ENCODE peak calls at places on chromosomes 13 and 19, in eight cellular contexts. A, R, Q, X, W, J, F and E are unnamed samples.
A peak's percentile ranks its signal among the peaks of the same experiment; 100 is the strongest.

GRCh38 chr19:38707512-38708114 is 36.7 kb downstream of the CAPN12 start:
- DNase-seq in A (peak; percentile 94), R (no peak), Q (no peak), X (peak; percentile 87), W (no peak), J (no peak), F (no peak), E (no peak)

GRCh38 chr19:52307275-52307674 is 10.3 kb downstream of the ZNF480 start:
- DNase-seq in A (no peak), R (no peak), Q (no peak), X (no peak), W (peak; percentile 7), J (peak; percentile 28), F (no peak), E (no peak)

GRCh38 chr13:114063545-114064515 is 68.6 kb downstream of the RASA3 start:
- DNase-seq in A (peak; percentile 68), R (peak; percentile 82), Q (no peak), X (no peak), W (no peak), J (peak; percentile 62), F (no peak), E (peak; percentile 93)

GRCh38 chr13:66780814-66781213 is 449.3 kb downstream of the PCDH9 start:
- DNase-seq in A (no peak), R (no peak), Q (no peak), X (no peak), W (no peak), J (no peak), F (no peak), E (no peak)

GRCh38 chr19:9848060-9848459 is 12.9 kb downstream of the PIN1 start:
- DNase-seq in A (no peak), R (no peak), Q (no peak), X (no peak), W (no peak), J (no peak), F (no peak), E (no peak)

GRCh38 chr13:21011378-21011777 is 50.0 kb downstream of the LATS2 start:
- DNase-seq in A (no peak), R (no peak), Q (no peak), X (no peak), W (no peak), J (no peak), F (no peak), E (no peak)

GRCh38 chr13:44912617-44913016 is 76.7 kb downstream of the NUFIP1 start:
- DNase-seq in A (no peak), R (no peak), Q (no peak), X (no peak), W (no peak), J (no peak), F (no peak), E (no peak)

GRCh38 chr13:112910616-112911280 is 58.3 kb upstream of the MCF2L start:
- DNase-seq in A (no peak), R (no peak), Q (no peak), X (peak; percentile 43), W (no peak), J (no peak), F (no peak), E (no peak)

GRCh38 chr19:2970201-2970838 is 7.0 kb upstream of the TLE6 start:
- DNase-seq in A (no peak), R (no peak), Q (no peak), X (no peak), W (no peak), J (no peak), F (no peak), E (no peak)

GRCh38 chr13:51764184-51765141 is 39.5 kb downstream of the DHRS12 start:
- DNase-seq in A (peak; percentile 56), R (peak; percentile 91), Q (no peak), X (no peak), W (no peak), J (no peak), F (no peak), E (peak; percentile 91)

GRCh38 chr19:6667114-6667627 is 2.8 kb downstream of the TNFSF14 start:
- DNase-seq in A (no peak), R (no peak), Q (no peak), X (no peak), W (no peak), J (peak; percentile 65), F (no peak), E (no peak)

GRCh38 chr13:34847751-34848150 is 94.3 kb upstream of the NBEA start:
- DNase-seq in A (no peak), R (no peak), Q (no peak), X (no peak), W (no peak), J (no peak), F (no peak), E (no peak)

GRCh38 chr13:65638572-65639168 is 1591.5 kb downstream of the PCDH9 start:
- DNase-seq in A (no peak), R (no peak), Q (peak; percentile 22), X (no peak), W (peak; percentile 35), J (no peak), F (no peak), E (no peak)

GRCh38 chr19:15394426-15394825 is 14.8 kb upstream of the AKAP8 start:
- DNase-seq in A (no peak), R (no peak), Q (no peak), X (no peak), W (no peak), J (no peak), F (no peak), E (no peak)

GRCh38 chr19:15298847-15299567 is 33.3 kb downstream of the BRD4 start:
- DNase-seq in A (no peak), R (no peak), Q (no peak), X (no peak), W (no peak), J (no peak), F (no peak), E (no peak)

GRCh38 chr19:39347332-39348227 is 5.4 kb downstream of the SAMD4B start:
- DNase-seq in A (no peak), R (no peak), Q (no peak), X (no peak), W (no peak), J (no peak), F (no peak), E (no peak)

GRCh38 chr13:91719033-91719432 is 320.6 kb downstream of the GPC5 start:
- DNase-seq in A (no peak), R (no peak), Q (no peak), X (no peak), W (no peak), J (no peak), F (no peak), E (no peak)

GRCh38 chr13:44368599-44369368 is 4.8 kb upstream of the SERP2 start:
- DNase-seq in A (no peak), R (no peak), Q (no peak), X (no peak), W (no peak), J (no peak), F (no peak), E (no peak)

GRCh38 chr13:73687087-73687486 is 447.1 kb downstream of the KLF12 start:
- DNase-seq in A (no peak), R (no peak), Q (no peak), X (no peak), W (no peak), J (no peak), F (no peak), E (no peak)

GRCh38 chr13:28129911-28130693 is 8.2 kb upstream of the PAN3 start:
- DNase-seq in A (no peak), R (no peak), Q (no peak), X (no peak), W (no peak), J (no peak), F (no peak), E (no peak)

GRCh38 chr19:19514215-19514633 is 1.1 kb downstream of the TSSK6 start:
- DNase-seq in A (no peak), R (peak; percentile 75), Q (no peak), X (no peak), W (no peak), J (no peak), F (no peak), E (no peak)
- TF ChIP-seq POLR2AphosphoS5 in A (no peak), R (peak; percentile 13), Q (no peak), X (no peak), W (no peak), J (no peak), F (no peak), E (peak; percentile 46)

GRCh38 chr19:16423891-16424290 is 47.9 kb downstream of the EPS15L1 start:
- DNase-seq in A (no peak), R (no peak), Q (no peak), X (no peak), W (no peak), J (no peak), F (no peak), E (no peak)
- TF ChIP-seq POLR2AphosphoS5 in A (no peak), R (no peak), Q (no peak), X (no peak), W (no peak), J (no peak), F (no peak), E (no peak)

GRCh38 chr19:1097810-1098176 is 2.6 kb upstream of the POLR2E start:
- DNase-seq in A (no peak), R (no peak), Q (no peak), X (no peak), W (no peak), J (no peak), F (no peak), E (no peak)
- TF ChIP-seq POLR2AphosphoS5 in A (no peak), R (no peak), Q (no peak), X (peak; percentile 48), W (no peak), J (no peak), F (no peak), E (no peak)

DNA sequence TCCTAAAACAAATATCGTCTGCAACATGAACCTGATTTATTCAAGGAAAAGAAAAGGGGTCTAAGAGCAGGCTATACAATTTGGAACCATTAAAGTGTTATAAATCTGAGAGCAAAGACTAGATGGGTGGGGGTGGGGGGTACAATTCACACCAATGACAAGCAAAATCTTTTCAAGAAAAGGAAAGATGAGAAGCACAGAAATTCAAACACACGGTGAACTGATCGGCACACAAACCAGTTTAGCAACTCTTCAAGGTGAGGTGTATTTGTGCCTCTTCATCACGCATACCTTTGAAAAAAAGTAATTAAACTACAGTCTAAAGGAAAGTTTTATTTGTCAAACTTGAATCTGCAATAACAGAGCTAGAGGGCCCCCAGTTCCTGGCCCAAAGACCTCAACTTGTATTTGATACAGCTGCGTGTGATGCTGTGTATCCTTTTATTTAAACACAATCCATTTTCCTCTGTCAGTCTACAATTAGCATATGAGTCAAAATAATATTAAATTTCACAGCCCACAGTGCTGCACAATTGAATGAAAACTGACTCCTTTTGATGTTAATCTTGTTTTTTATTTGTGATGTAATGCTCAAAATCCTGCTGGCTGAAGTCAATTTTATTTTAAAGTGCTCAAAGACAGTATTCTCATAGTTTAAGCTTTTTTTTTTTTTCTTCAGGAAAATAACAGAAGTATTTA is 14.2 kb downstream of the EFNB2 start:
- DNase-seq in A (no peak), R (no peak), Q (no peak), X (no peak), W (no peak), J (no peak), F (no peak), E (no peak)
- TF ChIP-seq POLR2AphosphoS5 in A (no peak), R (no peak), Q (no peak), X (no peak), W (no peak), J (no peak), F (no peak), E (no peak)